ENCODE peak calls at places on chromosomes 7 and 10, in four cellular contexts. One of them, this sample, is unnamed.
A peak's percentile ranks its signal among the peaks of the same experiment; 100 is the strongest.

GRCh38 chr10:89206402-89207180 is 526 bp downstream of the CH25H start:
- DNase-seq in H9: peak; percentile 54
- DNase-seq in IMR-90: peak; percentile 24
- DNase-seq in endothelial cell of umbilical vein: no peak
- DNase-seq in this sample: peak; percentile 66

GRCh38 chr10:51743146-51743545 is 43.8 kb upstream of the CSTF2T start:
- DNase-seq in H9: no peak
- DNase-seq in IMR-90: no peak
- DNase-seq in endothelial cell of umbilical vein: no peak
- DNase-seq in this sample: peak; percentile 51

GRCh38 chr7:150736864-150737263 is 354 bp upstream of the GIMAP5 start:
- DNase-seq in IMR-90: no peak
- DNase-seq in H9: no peak
- DNase-seq in endothelial cell of umbilical vein: no peak
- DNase-seq in this sample: no peak

GRCh38 chr7:106022193-106022821 is 59.2 kb downstream of the CDHR3 start:
- DNase-seq in endothelial cell of umbilical vein: no peak
- DNase-seq in H9: no peak
- DNase-seq in IMR-90: no peak
- DNase-seq in this sample: no peak

GRCh38 chr7:194257-194995 is 2.1 kb downstream of the FAM20C start:
- DNase-seq in IMR-90: peak; percentile 48
- DNase-seq in H9: peak; percentile 57
- DNase-seq in endothelial cell of umbilical vein: peak; percentile 10
- DNase-seq in this sample: peak; percentile 82

GRCh38 chr7:7664344-7664743 is 23.8 kb downstream of the UMAD1 start:
- DNase-seq in IMR-90: no peak
- DNase-seq in H9: no peak
- DNase-seq in endothelial cell of umbilical vein: peak; percentile 31
- DNase-seq in this sample: no peak

GRCh38 chr10:104498345-104498955 is 142.6 kb upstream of the SORCS3 start:
- DNase-seq in endothelial cell of umbilical vein: no peak
- DNase-seq in IMR-90: no peak
- DNase-seq in H9: no peak
- DNase-seq in this sample: no peak

GRCh38 chr7:111499027-111499426 is 63.3 kb downstream of the IMMP2L start:
- DNase-seq in H9: no peak
- DNase-seq in IMR-90: peak; percentile 83
- DNase-seq in endothelial cell of umbilical vein: peak; percentile 8
- DNase-seq in this sample: peak; percentile 58

DNA sequence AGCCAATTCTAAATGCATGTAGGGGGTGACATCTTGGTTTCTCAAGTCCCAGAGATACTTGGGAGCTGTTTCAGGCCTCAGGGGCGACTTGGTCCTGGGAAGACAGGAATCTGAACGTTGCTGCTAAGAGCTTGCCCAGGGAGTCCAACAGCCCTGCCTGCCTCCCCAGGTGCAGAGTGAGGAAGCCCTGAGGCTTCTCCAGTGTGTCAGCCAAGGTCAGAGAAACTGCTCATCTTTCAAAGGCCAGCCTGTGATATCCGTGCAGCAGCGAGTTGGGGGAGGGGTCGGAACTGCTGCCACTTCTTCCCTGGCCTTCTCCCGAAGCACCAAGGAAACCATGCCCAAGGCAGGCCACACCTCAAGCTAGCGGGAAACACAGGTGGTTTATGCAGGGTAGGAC is 9.7 kb downstream of the GDF2 start:
- DNase-seq in endothelial cell of umbilical vein: no peak
- DNase-seq in IMR-90: no peak
- DNase-seq in H9: no peak
- DNase-seq in this sample: no peak
- H2AFZ ChIP-seq in endothelial cell of umbilical vein: no peak overlapping the region
- H2AFZ ChIP-seq in IMR-90: no peak overlapping the region
- H2AFZ ChIP-seq in H9: no peak overlapping the region
- H2AFZ ChIP-seq in this sample: no peak overlapping the region

GRCh38 chr7:92783260-92783911 is 53.0 kb downstream of the CDK6 start:
- DNase-seq in IMR-90: peak; percentile 70
- DNase-seq in endothelial cell of umbilical vein: no peak
- DNase-seq in H9: no peak
- DNase-seq in this sample: no peak
- H3K9ac ChIP-seq in IMR-90: no peak overlapping the region
- H3K9ac ChIP-seq in endothelial cell of umbilical vein: no peak overlapping the region
- H3K9ac ChIP-seq in H9: no peak overlapping the region
- H3K9ac ChIP-seq in this sample: no peak overlapping the region

GRCh38 chr10:116850058-116850611 is 836 bp downstream of the ENO4 start:
- DNase-seq in endothelial cell of umbilical vein: no peak
- DNase-seq in IMR-90: no peak
- DNase-seq in H9: no peak
- DNase-seq in this sample: no peak
- H3K4me2 ChIP-seq in endothelial cell of umbilical vein: peak overlapping the region; percentile 18
- H3K4me2 ChIP-seq in IMR-90: peak overlapping the region; percentile 83
- H3K4me2 ChIP-seq in H9: peak overlapping the region; percentile 67
- H3K4me2 ChIP-seq in this sample: peak overlapping the region; percentile 89

GRCh38 chr7:128443817-128444216 is 11.9 kb upstream of the HILPDA start:
- DNase-seq in IMR-90: no peak
- DNase-seq in endothelial cell of umbilical vein: no peak
- DNase-seq in H9: no peak
- DNase-seq in this sample: no peak
- H2AFZ ChIP-seq in IMR-90: no peak overlapping the region
- H2AFZ ChIP-seq in endothelial cell of umbilical vein: no peak overlapping the region
- H2AFZ ChIP-seq in H9: no peak overlapping the region
- H2AFZ ChIP-seq in this sample: no peak overlapping the region

GRCh38 chr10:126422561-126422960 is 34.3 kb upstream of the ADAM12 start:
- DNase-seq in H9: no peak
- DNase-seq in endothelial cell of umbilical vein: no peak
- DNase-seq in IMR-90: peak; percentile 10
- DNase-seq in this sample: peak; percentile 42
- H3K9ac ChIP-seq in H9: no peak overlapping the region
- H3K9ac ChIP-seq in endothelial cell of umbilical vein: no peak overlapping the region
- H3K9ac ChIP-seq in IMR-90: no peak overlapping the region
- H3K9ac ChIP-seq in this sample: peak overlapping the region; percentile 79

DNA sequence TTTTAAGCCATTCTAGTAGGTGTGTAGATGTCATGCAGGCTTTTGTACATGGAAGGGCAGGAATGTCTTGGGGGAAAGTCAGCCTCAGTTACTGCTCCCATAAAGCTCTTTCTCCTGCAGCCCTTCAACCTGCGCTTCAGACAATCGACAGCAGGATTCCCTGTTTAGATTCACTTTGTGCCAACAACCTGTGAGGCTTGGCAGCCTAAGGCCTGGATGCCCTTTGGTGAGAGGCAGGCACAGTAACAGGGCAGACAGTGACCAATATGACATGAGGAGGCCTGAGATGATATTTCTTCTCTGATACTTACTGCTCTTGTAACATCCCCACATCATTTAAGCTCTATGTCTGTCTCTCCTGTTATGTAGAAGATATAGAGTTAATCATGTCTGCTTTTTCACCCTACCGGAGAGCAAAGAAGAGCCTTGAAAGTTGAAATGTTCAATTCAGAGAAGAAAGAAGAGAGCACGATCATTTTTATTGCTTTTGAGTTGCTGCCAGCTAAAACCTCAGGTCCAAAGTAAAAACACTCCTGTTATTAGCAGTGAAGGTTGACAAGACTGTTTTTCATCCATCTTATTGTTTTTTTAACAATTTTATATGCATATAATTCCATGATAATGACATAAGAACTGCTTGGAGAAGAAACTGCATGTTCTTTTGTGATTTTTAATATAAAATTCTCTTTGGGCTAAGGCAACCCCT is 140.7 kb downstream of the GALNT17 start:
- DNase-seq in endothelial cell of umbilical vein: no peak
- DNase-seq in H9: no peak
- DNase-seq in IMR-90: no peak
- DNase-seq in this sample: no peak
- H3K4me2 ChIP-seq in endothelial cell of umbilical vein: no peak overlapping the region
- H3K4me2 ChIP-seq in H9: no peak overlapping the region
- H3K4me2 ChIP-seq in IMR-90: no peak overlapping the region
- H3K4me2 ChIP-seq in this sample: no peak overlapping the region

GRCh38 chr7:122902751-122903495 is 16.7 kb upstream of the CADPS2 start:
- DNase-seq in endothelial cell of umbilical vein: no peak
- DNase-seq in IMR-90: no peak
- DNase-seq in H9: no peak
- DNase-seq in this sample: peak; percentile 6
- H2AFZ ChIP-seq in endothelial cell of umbilical vein: no peak overlapping the region
- H2AFZ ChIP-seq in IMR-90: no peak overlapping the region
- H2AFZ ChIP-seq in H9: no peak overlapping the region
- H2AFZ ChIP-seq in this sample: no peak overlapping the region

GRCh38 chr7:37961251-37961650 is 40.8 kb downstream of the EPDR1 start:
- DNase-seq in endothelial cell of umbilical vein: no peak
- DNase-seq in IMR-90: no peak
- DNase-seq in H9: no peak
- DNase-seq in this sample: no peak

GRCh38 chr7:37964196-37964595 is 43.8 kb downstream of the EPDR1 start:
- DNase-seq in endothelial cell of umbilical vein: no peak
- DNase-seq in IMR-90: no peak
- DNase-seq in H9: no peak
- DNase-seq in this sample: no peak

GRCh38 chr7:37956791-37957190 is 36.4 kb downstream of the EPDR1 start:
- DNase-seq in endothelial cell of umbilical vein: no peak
- DNase-seq in H9: no peak
- DNase-seq in IMR-90: no peak
- DNase-seq in this sample: no peak

GRCh38 chr7:37957236-37957970 is 37.0 kb downstream of the EPDR1 start:
- DNase-seq in IMR-90: no peak
- DNase-seq in H9: no peak
- DNase-seq in endothelial cell of umbilical vein: no peak
- DNase-seq in this sample: no peak

DNA sequence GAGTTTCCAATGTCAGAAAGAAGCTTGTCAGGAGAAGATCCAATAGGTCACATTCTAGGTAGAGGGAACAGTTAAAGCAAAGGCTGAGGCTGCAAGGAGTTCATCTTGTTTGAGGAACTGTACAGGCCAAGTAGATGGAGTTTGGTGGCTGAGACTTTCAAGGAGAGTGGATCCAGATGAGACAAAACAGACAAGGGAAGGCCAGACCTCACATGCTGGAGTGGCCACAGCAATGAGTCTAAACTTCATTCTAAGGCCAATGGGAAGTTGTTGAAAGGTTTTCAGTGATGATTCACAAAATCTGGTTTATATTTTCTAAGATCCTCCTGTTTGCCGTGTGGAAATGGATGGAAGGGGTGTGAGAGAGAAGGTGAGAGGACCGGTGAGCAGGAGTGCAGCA is 40.0 kb downstream of the EPDR1 start:
- DNase-seq in H9: no peak
- DNase-seq in endothelial cell of umbilical vein: no peak
- DNase-seq in IMR-90: no peak
- DNase-seq in this sample: no peak
- H3K9ac ChIP-seq in H9: no peak overlapping the region
- H3K9ac ChIP-seq in endothelial cell of umbilical vein: no peak overlapping the region
- H3K9ac ChIP-seq in IMR-90: no peak overlapping the region
- H3K9ac ChIP-seq in this sample: no peak overlapping the region

DNA sequence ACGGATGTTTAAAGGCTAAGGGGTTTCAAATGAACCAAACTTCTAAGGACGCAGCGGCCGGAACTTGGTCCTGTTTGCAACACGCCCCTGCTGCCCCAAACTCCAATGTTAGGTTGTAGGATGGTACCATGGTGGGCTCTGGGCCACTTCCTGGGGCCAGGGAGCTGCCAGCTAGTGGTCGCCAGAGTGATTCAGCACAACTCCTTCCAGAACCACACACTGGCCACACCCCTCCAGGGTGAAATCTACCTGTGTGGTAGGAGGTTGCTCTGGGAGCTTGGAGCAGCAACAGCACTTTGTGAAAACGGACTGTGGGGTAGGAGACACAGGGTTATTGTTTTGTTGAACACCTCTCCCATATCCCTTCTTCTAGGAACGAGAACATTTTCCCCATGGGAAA is 161.1 kb downstream of the FANK1 start:
- DNase-seq in IMR-90: no peak
- DNase-seq in H9: no peak
- DNase-seq in endothelial cell of umbilical vein: no peak
- DNase-seq in this sample: no peak
- H3K4me2 ChIP-seq in IMR-90: no peak overlapping the region
- H3K4me2 ChIP-seq in H9: no peak overlapping the region
- H3K4me2 ChIP-seq in endothelial cell of umbilical vein: no peak overlapping the region
- H3K4me2 ChIP-seq in this sample: no peak overlapping the region

GRCh38 chr10:75954486-75954885 is 523.1 kb downstream of the LRMDA start:
- DNase-seq in H9: no peak
- DNase-seq in IMR-90: no peak
- DNase-seq in endothelial cell of umbilical vein: no peak
- DNase-seq in this sample: no peak

GRCh38 chr10:75957321-75957720 is 525.9 kb downstream of the LRMDA start:
- DNase-seq in IMR-90: no peak
- DNase-seq in endothelial cell of umbilical vein: no peak
- DNase-seq in H9: no peak
- DNase-seq in this sample: no peak

GRCh38 chr10:75957721-75958120 is 526.3 kb downstream of the LRMDA start:
- DNase-seq in IMR-90: no peak
- DNase-seq in endothelial cell of umbilical vein: no peak
- DNase-seq in H9: no peak
- DNase-seq in this sample: no peak

GRCh38 chr10:75955953-75956352 is 524.5 kb downstream of the LRMDA start:
- DNase-seq in endothelial cell of umbilical vein: no peak
- DNase-seq in IMR-90: no peak
- DNase-seq in H9: no peak
- DNase-seq in this sample: no peak

GRCh38 chr10:75956624-75957023 is 525.2 kb downstream of the LRMDA start:
- DNase-seq in IMR-90: peak; percentile 1
- DNase-seq in H9: no peak
- DNase-seq in endothelial cell of umbilical vein: no peak
- DNase-seq in this sample: peak; percentile 33
- H2AFZ ChIP-seq in IMR-90: peak overlapping the region; percentile 59
- H2AFZ ChIP-seq in H9: no peak overlapping the region
- H2AFZ ChIP-seq in endothelial cell of umbilical vein: no peak overlapping the region
- H2AFZ ChIP-seq in this sample: no peak overlapping the region